ENCODE peak calls at places on chromosomes 12 and 14, in nine cellular contexts. T, B, Q, X, J, L, W, H and K are unnamed samples.

GRCh38 chr14:88798161-88798560 is 5.4 kb upstream of the EML5 start:
- DNase-seq in T (no peak), B (no peak), Q (no peak), X (no peak), J (no peak), L (no peak), W (peak), H (no peak), K (no peak)

GRCh38 chr12:40502322-40502721 is 189.9 kb upstream of the CNTN1 start:
- DNase-seq in T (no peak), B (no peak), Q (no peak), X (no peak), J (no peak), L (no peak), W (no peak), H (no peak), K (no peak)

GRCh38 chr12:105706321-105706972 is 376.0 kb downstream of the C12orf75 start:
- DNase-seq in T (no peak), B (no peak), Q (peak), X (no peak), J (no peak), L (no peak), W (peak), H (no peak), K (no peak)

GRCh38 chr12:56661979-56662638 is 16.3 kb upstream of the ATP5F1B start:
- DNase-seq in T (no peak), B (no peak), Q (no peak), X (no peak), J (no peak), L (no peak), W (no peak), H (no peak), K (no peak)

GRCh38 chr14:52907949-52908348 is 42.9 kb downstream of the FERMT2 start:
- DNase-seq in T (no peak), B (no peak), Q (no peak), X (no peak), J (no peak), L (no peak), W (no peak), H (no peak), K (peak)

GRCh38 chr12:91926810-91927209 is 218.8 kb downstream of the BTG1 start:
- DNase-seq in T (no peak), B (peak), Q (peak), X (peak), J (no peak), L (no peak), W (peak), H (no peak), K (no peak)

GRCh38 chr12:53223391-53224267 is 8.4 kb downstream of the RARG start:
- DNase-seq in T (peak), B (peak), Q (peak), X (no peak), J (no peak), L (peak), W (no peak), H (peak), K (no peak)

GRCh38 chr14:54353266-54353665 is 43.5 kb upstream of the CDKN3 start:
- DNase-seq in T (no peak), B (no peak), Q (no peak), X (no peak), J (no peak), L (no peak), W (no peak), H (no peak), K (no peak)

GRCh38 chr14:96272777-96273471 is 16.9 kb downstream of the BDKRB1 start:
- DNase-seq in T (no peak), B (no peak), Q (no peak), X (peak), J (no peak), L (no peak), W (no peak), H (no peak), K (no peak)

GRCh38 chr12:89105243-89105642 is 247.1 kb downstream of the DUSP6 start:
- DNase-seq in T (no peak), B (no peak), Q (no peak), X (no peak), J (no peak), L (no peak), W (no peak), H (no peak), K (no peak)

GRCh38 chr14:102233081-102233480 is 71.9 kb downstream of the MOK start:
- DNase-seq in T (no peak), B (no peak), Q (no peak), X (peak), J (no peak), L (no peak), W (no peak), H (no peak), K (no peak)

GRCh38 chr14:96162741-96163140 is 41.9 kb upstream of the BDKRB2 start:
- DNase-seq in T (peak), B (peak), Q (peak), X (peak), J (no peak), L (no peak), W (no peak), H (no peak), K (no peak)

GRCh38 chr14:99515301-99516155 is 34.3 kb downstream of the CCNK start:
- DNase-seq in T (peak), B (no peak), Q (no peak), X (no peak), J (no peak), L (no peak), W (no peak), H (no peak), K (no peak)

GRCh38 chr12:99287136-99287535 is 360.4 kb upstream of the GARIN6 start:
- DNase-seq in T (no peak), B (no peak), Q (no peak), X (no peak), J (no peak), L (no peak), W (no peak), H (no peak), K (no peak)

GRCh38 chr14:54462048-54462447 is 20.9 kb upstream of the CNIH1 start:
- DNase-seq in T (no peak), B (no peak), Q (peak), X (no peak), J (no peak), L (no peak), W (no peak), H (no peak), K (no peak)

GRCh38 chr12:9751204-9752144 is 9.2 kb downstream of the CD69 start:
- DNase-seq in T (no peak), B (peak), Q (peak), X (no peak), J (peak), L (no peak), W (peak), H (peak), K (no peak)

GRCh38 chr12:5689773-5690172 is 255.3 kb downstream of the ANO2 start:
- DNase-seq in T (no peak), B (no peak), Q (no peak), X (no peak), J (no peak), L (no peak), W (no peak), H (no peak), K (no peak)

GRCh38 chr12:108972226-108972757 is 48.6 kb downstream of the SVOP start:
- DNase-seq in T (no peak), B (no peak), Q (no peak), X (no peak), J (no peak), L (no peak), W (peak), H (no peak), K (no peak)

GRCh38 chr12:48972213-48973021 is 882 bp upstream of the WNT10B start:
- DNase-seq in T (no peak), B (no peak), Q (no peak), X (no peak), J (no peak), L (no peak), W (no peak), H (no peak), K (no peak)

GRCh38 chr12:88896958-88897357 is 316.7 kb upstream of the KITLG start:
- DNase-seq in T (no peak), B (no peak), Q (no peak), X (no peak), J (no peak), L (no peak), W (no peak), H (no peak), K (no peak)

GRCh38 chr12:95674088-95674595 is 116.4 kb downstream of the NTN4 start:
- DNase-seq in T (no peak), B (no peak), Q (no peak), X (no peak), J (no peak), L (no peak), W (peak), H (no peak), K (no peak)

GRCh38 chr14:50974118-50974517 is 29.8 kb upstream of the PYGL start:
- DNase-seq in T (no peak), B (no peak), Q (no peak), X (no peak), J (no peak), L (no peak), W (no peak), H (no peak), K (no peak)

GRCh38 chr12:58530421-58531067 is 389.8 kb downstream of the LRIG3 start:
- DNase-seq in T (no peak), B (peak), Q (peak), X (peak), J (no peak), L (no peak), W (peak), H (no peak), K (no peak)

GRCh38 chr14:22536853-22537338 is 52.1 kb downstream of the DAD1 start:
- DNase-seq in T (peak), B (peak), Q (peak), X (peak), J (peak), L (no peak), W (no peak), H (peak), K (no peak)

GRCh38 chr12:113670742-113671141 is 199.1 kb upstream of the LHX5 start:
- DNase-seq in T (no peak), B (no peak), Q (no peak), X (no peak), J (no peak), L (no peak), W (no peak), H (no peak), K (no peak)

GRCh38 chr12:130266751-130267150 is 70.9 kb upstream of the PIWIL1 start:
- DNase-seq in T (no peak), B (no peak), Q (no peak), X (no peak), J (no peak), L (no peak), W (no peak), H (no peak), K (no peak)

GRCh38 chr14:61941421-61941805 is 179.2 kb downstream of the SNAPC1 start:
- DNase-seq in T (no peak), B (no peak), Q (no peak), X (no peak), J (no peak), L (no peak), W (no peak), H (no peak), K (no peak)

GRCh38 chr14:54767139-54767431 is 135.5 kb downstream of the GCH1 start:
- DNase-seq in T (no peak), B (no peak), Q (no peak), X (no peak), J (no peak), L (no peak), W (no peak), H (no peak), K (no peak)